ENCODE peak calls at places on chromosomes 4 and X, in nine cellular contexts. F is head of caudate nucleus; P is AG08396; U is naive thymus-derived CD4-positive, alpha-beta T cell; K is K562; W is activated T-cell treated with anti-CD3 and anti-CD28 coated beads for 1 hour; X is endothelial cell of umbilical vein; G is AG04449; Y is progenitor cell of endocrine pancreas. O is an unnamed sample.

GRCh38 chr4:1278336-1278670 is 11.4 kb upstream of the MAEA start:
- DNase-seq in F (no peak), P (no peak), U (no peak), K (no peak), W (no peak), X (no peak), G (no peak), Y (no peak), O (no peak)

GRCh38 chr4:83362492-83363329 is 28.1 kb upstream of the HPSE start:
- DNase-seq in F (no peak), P (no peak), U (no peak), K (peak; percentile 38), W (no peak), X (peak; percentile 61), G (no peak), Y (no peak), O (no peak)

GRCh38 chr4:101621120-101621519 is 169.4 kb upstream of the BANK1 start:
- DNase-seq in F (no peak), P (peak; percentile 7), U (no peak), K (no peak), W (no peak), X (no peak), G (no peak), Y (no peak), O (no peak)

GRCh38 chr4:98627883-98628282 is 30.5 kb downstream of the TSPAN5 start:
- DNase-seq in F (no peak), P (peak; percentile 37), U (no peak), K (no peak), W (no peak), X (peak; percentile 64), G (peak; percentile 41), Y (no peak), O (no peak)

GRCh38 chr4:43456383-43456782 is 563.9 kb downstream of the GRXCR1 start:
- DNase-seq in F (no peak), P (peak; percentile 11), U (no peak), K (no peak), W (no peak), X (peak; percentile 61), G (peak; percentile 38), Y (no peak), O (no peak)

GRCh38 chrX:123504047-123504446 is 228.8 kb downstream of the THOC2 start:
- DNase-seq in F (no peak), P (no peak), U (no peak), K (no peak), W (no peak), X (no peak), G (no peak), Y (no peak), O (no peak)

GRCh38 chr4:100929753-100930152 is 411.9 kb upstream of the EMCN start:
- DNase-seq in F (no peak), P (no peak), U (no peak), K (no peak), W (no peak), X (no peak), G (no peak), Y (no peak), O (no peak)

GRCh38 chrX:148500428-148501120 is at the start of gene AFF2:
- DNase-seq in F (no peak), P (peak; percentile 37), U (peak; percentile 21), K (no peak), W (peak; percentile 16), X (peak; percentile 11), G (no peak), Y (peak; percentile 14), O (peak; percentile 78)